ENCODE peak calls at places on chromosomes 5 and 9, in eight cellular contexts. N is bronchial epithelial cell; P is Peyer's patch; T is CD4-positive, alpha-beta T cell; M is Panc1; J is cardiac fibroblast; Y is uterus; G is kidney epithelial cell. L is an unnamed sample.

GRCh38 chr9:76688471-76689238 is 75.6 kb upstream of the PCA3 start:
- DNase-seq in Y (no peak), P (no peak), M (no peak), N (no peak), J (peak), T (no peak), G (no peak), L (no peak)

GRCh38 chr9:4567601-4568000 is 77.3 kb downstream of the SLC1A1 start:
- DNase-seq in Y (no peak), T (no peak), N (peak), P (no peak), J (peak), G (no peak), M (no peak), L (no peak)

GRCh38 chr5:114362977-114363721 is 1.3 kb downstream of the KCNN2 start:
- DNase-seq in P (no peak), T (no peak), J (peak), M (no peak), G (no peak), N (no peak), Y (no peak), L (peak)

GRCh38 chr9:135632823-135633222 is 6.5 kb downstream of the GLT6D1 start:
- DNase-seq in T (no peak), N (no peak), P (no peak), G (no peak), Y (no peak), J (no peak), M (no peak), L (no peak)

GRCh38 chr9:137705906-137706305 is 87.1 kb downstream of the EHMT1 start:
- DNase-seq in J (no peak), G (no peak), Y (no peak), P (no peak), M (no peak), T (no peak), N (no peak), L (no peak)

GRCh38 chr5:123610665-123611406 is 98.9 kb downstream of the CSNK1G3 start:
- DNase-seq in J (peak), N (peak), M (peak), Y (peak), T (no peak), G (peak), P (no peak), L (no peak)

GRCh38 chr5:178118345-178118744 is 5.0 kb downstream of the N4BP3 start:
- DNase-seq in T (no peak), Y (no peak), M (no peak), G (no peak), J (no peak), P (peak), N (no peak), L (no peak)

GRCh38 chr5:74212336-74212735 is 428.2 kb downstream of the ENC1 start:
- DNase-seq in Y (no peak), J (peak), N (peak), T (no peak), M (no peak), G (no peak), P (no peak), L (no peak)

GRCh38 chr5:73278693-73279092 is 105.7 kb downstream of the TMEM174 start:
- DNase-seq in P (no peak), M (no peak), T (no peak), Y (no peak), J (no peak), G (no peak), N (peak), L (no peak)

GRCh38 chr9:120663950-120664349 is 50.3 kb downstream of the MEGF9 start:
- DNase-seq in P (no peak), Y (no peak), G (no peak), N (no peak), M (no peak), J (no peak), T (no peak), L (no peak)

GRCh38 chr9:88807426-88807825 is 183.8 kb upstream of the S1PR3 start:
- DNase-seq in J (no peak), N (no peak), G (no peak), M (no peak), T (no peak), P (no peak), Y (no peak), L (no peak)

GRCh38 chr5:81183811-81184748 is 49.0 kb upstream of the CKMT2 start:
- DNase-seq in G (no peak), Y (no peak), J (no peak), N (no peak), P (no peak), M (no peak), T (no peak), L (peak)

GRCh38 chr5:854217-854616 is 3.4 kb upstream of the ZDHHC11 start:
- DNase-seq in N (no peak), P (no peak), T (no peak), M (no peak), G (no peak), Y (peak), J (no peak), L (peak)

GRCh38 chr5:143217065-143217803 is 186.3 kb downstream of the NR3C1 start:
- DNase-seq in T (no peak), M (no peak), J (peak), N (peak), G (no peak), P (no peak), Y (no peak), L (no peak)

GRCh38 chr5:159749146-159749545 is 167.1 kb upstream of the ADRA1B start:
- DNase-seq in P (no peak), J (peak), N (peak), G (no peak), T (no peak), M (no peak), Y (no peak), L (no peak)

GRCh38 chr9:90141723-90142122 is 500.9 kb downstream of the DIRAS2 start:
- DNase-seq in G (no peak), N (peak), Y (no peak), P (no peak), M (no peak), T (no peak), J (peak), L (no peak)

GRCh38 chr9:112489039-112489546 is 2.5 kb downstream of the KIAA1958 start:
- DNase-seq in J (no peak), N (no peak), Y (no peak), M (no peak), G (no peak), T (no peak), P (no peak), L (no peak)

GRCh38 chr9:135081264-135081660 is 6.2 kb upstream of the OLFM1 start:
- DNase-seq in M (no peak), J (no peak), P (no peak), T (no peak), Y (no peak), N (no peak), G (no peak), L (peak)

GRCh38 chr5:43309657-43310056 is 3.6 kb downstream of the HMGCS1 start:
- DNase-seq in T (no peak), M (no peak), Y (no peak), P (no peak), G (no peak), J (no peak), N (peak), L (no peak)

GRCh38 chr5:151739939-151740335 is 18.5 kb downstream of the ATOX1 start:
- DNase-seq in J (peak), T (no peak), G (peak), Y (no peak), M (no peak), P (no peak), N (peak), L (no peak)

GRCh38 chr9:114289106-114289505 is 33.8 kb upstream of the ORM1 start:
- DNase-seq in J (no peak), P (no peak), Y (peak), G (no peak), T (peak), N (no peak), M (no peak), L (peak)

GRCh38 chr5:7434937-7435336 is 39.0 kb downstream of the ADCY2 start:
- DNase-seq in N (no peak), Y (no peak), T (no peak), G (no peak), M (no peak), P (no peak), J (no peak), L (no peak)

GRCh38 chr9:137064027-137064879 is 6.1 kb downstream of the SAPCD2 start:
- DNase-seq in Y (peak), M (no peak), G (no peak), T (peak), J (peak), P (peak), N (no peak), L (peak)

GRCh38 chr5:22238047-22238446 is 615.1 kb downstream of the CDH12 start:
- DNase-seq in N (no peak), M (no peak), P (no peak), G (no peak), T (no peak), Y (no peak), J (no peak), L (no peak)

GRCh38 chr5:22242532-22242931 is 610.6 kb downstream of the CDH12 start:
- DNase-seq in N (no peak), G (no peak), P (no peak), T (no peak), M (no peak), J (no peak), Y (no peak), L (peak)
- TF ChIP-seq CTCF in N (no peak), G (peak), P (no peak), T (no peak), M (no peak), J (no peak), Y (no peak), L (no peak)

DNA sequence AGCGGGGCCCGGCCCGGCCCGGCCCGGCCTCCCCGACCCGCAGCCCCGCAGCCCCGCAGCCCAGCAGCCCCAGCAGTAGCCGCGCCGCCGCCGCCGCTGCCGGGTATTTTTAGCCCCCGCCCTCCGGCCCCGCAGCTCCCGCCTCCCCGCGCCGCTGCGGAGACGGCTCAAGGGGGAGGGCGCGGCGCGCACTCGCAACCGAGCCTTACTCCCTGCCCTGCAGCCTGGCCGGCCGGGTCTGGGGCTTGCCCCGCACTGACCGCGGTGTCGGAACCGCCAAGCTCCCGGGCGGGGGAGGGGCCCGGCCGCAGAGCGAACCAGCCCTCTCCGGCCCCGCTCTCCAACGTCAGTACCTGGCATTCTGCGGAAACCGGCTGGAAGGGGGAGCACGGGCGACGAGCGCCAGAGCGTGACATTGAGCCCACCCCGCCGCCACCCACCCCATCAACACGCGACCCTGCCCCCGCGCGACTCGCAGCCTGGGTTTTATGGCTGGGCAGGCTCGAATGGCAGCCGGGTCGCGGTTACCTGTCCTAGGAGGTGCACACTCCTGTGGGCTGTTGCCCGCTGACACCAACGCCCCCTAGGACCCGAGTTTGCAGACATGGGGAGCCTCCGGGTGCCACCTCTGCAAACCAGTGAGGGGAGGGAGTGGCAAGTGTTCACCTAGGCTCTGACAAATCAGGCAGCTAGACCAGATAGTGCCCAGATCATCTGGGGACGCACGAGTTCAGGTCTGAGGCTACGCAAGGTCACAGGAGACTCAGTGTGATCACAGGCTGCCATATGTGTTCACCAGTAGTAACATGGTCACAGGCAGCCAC is at the start of gene ACSL6:
- DNase-seq in P (peak), Y (peak), T (peak), N (no peak), M (no peak), G (no peak), J (no peak), L (peak)
- TF ChIP-seq CTCF in P (no peak), Y (no peak), T (no peak), N (no peak), M (no peak), G (no peak), J (no peak), L (no peak)

GRCh38 chr5:10133830-10134229 is 115.9 kb downstream of the ATPSCKMT start:
- DNase-seq in P (no peak), Y (no peak), J (no peak), M (no peak), N (no peak), G (no peak), T (no peak), L (no peak)
- TF ChIP-seq CTCF in P (no peak), Y (no peak), J (no peak), M (no peak), N (no peak), G (no peak), T (no peak), L (no peak)

DNA sequence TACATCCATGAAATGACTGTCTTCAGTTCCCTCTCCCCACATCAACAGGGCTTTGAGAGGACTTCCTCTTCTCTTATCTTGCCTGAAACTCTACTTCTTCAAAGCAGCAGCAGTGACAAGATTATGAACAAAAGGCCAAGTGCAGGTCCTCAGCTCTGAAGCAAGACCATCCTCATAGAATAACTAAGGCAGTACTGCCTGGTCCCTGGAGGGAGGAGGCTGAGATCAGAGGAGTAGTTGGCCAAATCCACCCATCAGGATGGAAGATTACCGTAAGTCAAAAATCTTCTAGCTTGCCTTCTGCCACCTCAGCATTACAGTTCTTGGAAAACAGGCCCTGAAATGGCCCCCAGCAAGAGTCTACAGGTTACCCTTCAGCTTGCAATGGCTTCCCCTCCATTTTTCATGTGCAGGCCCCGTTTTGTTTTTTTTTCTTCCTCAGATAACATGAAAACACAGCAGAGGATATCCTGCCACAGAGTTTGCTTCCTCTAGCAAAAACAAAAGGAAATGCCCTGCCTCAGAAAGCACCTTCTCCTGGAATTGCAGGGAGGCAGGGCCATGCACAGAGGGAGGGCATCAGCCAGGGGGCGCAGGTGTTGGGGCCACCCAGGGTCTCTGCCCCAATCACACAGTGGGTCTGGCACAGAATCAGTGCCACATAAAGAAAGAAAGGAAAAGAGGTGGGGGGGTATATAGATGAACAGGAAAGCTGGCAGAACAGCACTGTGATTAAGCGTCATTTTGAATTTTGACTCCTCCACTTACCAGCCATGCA is 40.0 kb downstream of the KLHL3 start:
- DNase-seq in P (no peak), M (no peak), G (no peak), Y (peak), T (peak), J (no peak), N (no peak), L (no peak)
- TF ChIP-seq CTCF in P (no peak), M (no peak), G (no peak), Y (no peak), T (peak), J (no peak), N (no peak), L (no peak)

GRCh38 chr5:83470920-83471404 is 582 bp upstream of the VCAN start:
- DNase-seq in P (no peak), J (no peak), N (no peak), G (no peak), Y (no peak), M (no peak), T (no peak), L (peak)

GRCh38 chr5:83469075-83469474 is 2.5 kb upstream of the VCAN start:
- DNase-seq in M (no peak), N (no peak), T (no peak), G (no peak), J (no peak), P (no peak), Y (no peak), L (no peak)

GRCh38 chr5:83464261-83464660 is 7.3 kb upstream of the VCAN start:
- DNase-seq in T (no peak), Y (no peak), P (no peak), M (no peak), J (no peak), N (no peak), G (no peak), L (no peak)

GRCh38 chr5:83470516-83470915 is 1.0 kb upstream of the VCAN start:
- DNase-seq in P (no peak), T (no peak), G (no peak), N (no peak), J (no peak), M (no peak), Y (no peak), L (no peak)

GRCh38 chr5:83467315-83468044 is 4.1 kb upstream of the VCAN start:
- DNase-seq in N (no peak), G (no peak), M (no peak), Y (no peak), T (no peak), P (no peak), J (peak), L (peak)
- TF ChIP-seq CTCF in N (no peak), G (no peak), M (no peak), Y (no peak), T (no peak), P (no peak), J (peak), L (no peak)

GRCh38 chr9:70427161-70427945 is 12.9 kb upstream of the KLF9 start:
- DNase-seq in J (no peak), N (no peak), G (no peak), T (no peak), M (no peak), Y (peak), P (no peak), L (no peak)
- TF ChIP-seq CTCF in J (no peak), N (no peak), G (no peak), T (no peak), M (no peak), Y (peak), P (peak), L (no peak)

DNA sequence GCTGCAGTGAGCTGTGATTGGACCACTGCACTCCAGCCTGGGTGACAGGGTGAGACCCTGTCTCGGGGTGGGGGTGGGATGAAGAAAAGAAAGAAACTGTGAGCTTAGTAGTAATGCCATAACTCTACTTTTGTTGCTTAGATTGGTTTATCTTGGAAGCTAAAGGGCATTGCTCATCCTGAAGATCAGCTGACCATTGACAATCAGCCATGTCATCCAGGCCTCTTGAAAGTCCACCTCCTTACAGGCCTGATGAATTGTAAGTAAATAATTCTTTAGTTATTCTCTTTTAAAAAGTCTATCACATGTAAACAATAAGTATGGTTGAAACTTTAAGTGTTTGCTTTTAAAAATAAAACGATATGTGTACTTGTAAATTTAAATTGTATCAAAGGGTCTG is 11.4 kb downstream of the OCLN start:
- DNase-seq in M (no peak), Y (no peak), T (no peak), J (peak), P (no peak), G (no peak), N (no peak), L (no peak)
- TF ChIP-seq CTCF in M (no peak), Y (no peak), T (no peak), J (no peak), P (no peak), G (no peak), N (no peak), L (no peak)

GRCh38 chr9:37800631-37801286 is at the start of gene DCAF10:
- DNase-seq in N (peak), Y (peak), J (peak), T (peak), G (no peak), P (peak), M (no peak), L (peak)
- TF ChIP-seq CTCF in N (no peak), Y (no peak), J (no peak), T (no peak), G (no peak), P (peak), M (no peak), L (no peak)

L was measured in glutamatergic neuron.